ENCODE peak calls at places on chromosomes 2 and 18, in eight cellular contexts. S, F, V, O, X, M, L and B are unnamed samples.

GRCh38 chr2:232438951-232439757 is 16.8 kb upstream of the ALPI start:
- DNase-seq in S (peak), F (peak), V (no peak), O (no peak), X (peak), M (no peak), L (no peak), B (no peak)

GRCh38 chr2:39837856-39838453 is 58.9 kb upstream of the THUMPD2 start:
- DNase-seq in S (no peak), F (peak), V (no peak), O (no peak), X (no peak), M (no peak), L (no peak), B (peak)

GRCh38 chr2:43758738-43759137 is 15.1 kb upstream of the DYNC2LI1 start:
- DNase-seq in S (no peak), F (no peak), V (no peak), O (no peak), X (no peak), M (no peak), L (no peak), B (no peak)

GRCh38 chr2:102736174-102736606 is 25.6 kb upstream of the TMEM182 start:
- DNase-seq in S (peak), F (peak), V (no peak), O (peak), X (no peak), M (no peak), L (peak), B (peak)

GRCh38 chr2:3610415-3610814 is 15.5 kb downstream of the COLEC11 start:
- DNase-seq in S (no peak), F (no peak), V (no peak), O (peak), X (no peak), M (no peak), L (peak), B (no peak)

GRCh38 chr2:120261387-120262006 is 8.8 kb downstream of the RALB start:
- DNase-seq in S (no peak), F (no peak), V (no peak), O (no peak), X (no peak), M (no peak), L (no peak), B (no peak)

GRCh38 chr18:11809895-11810294 is 41.3 kb upstream of the CHMP1B start:
- DNase-seq in S (no peak), F (no peak), V (no peak), O (no peak), X (no peak), M (no peak), L (no peak), B (peak)

GRCh38 chr2:189772212-189772611 is 9.6 kb upstream of the OSGEPL1 start:
- DNase-seq in S (no peak), F (no peak), V (no peak), O (no peak), X (no peak), M (no peak), L (no peak), B (no peak)

GRCh38 chr18:23982154-23983071 is 32.1 kb upstream of the TTC39C start:
- DNase-seq in S (peak), F (peak), V (no peak), O (no peak), X (no peak), M (peak), L (peak), B (peak)

GRCh38 chr2:36456227-36456788 is 100.7 kb downstream of the CRIM1 start:
- DNase-seq in S (peak), F (no peak), V (no peak), O (peak), X (no peak), M (no peak), L (peak), B (peak)

GRCh38 chr18:48676756-48677368 is 138.0 kb downstream of the CTIF start:
- DNase-seq in S (peak), F (peak), V (peak), O (peak), X (peak), M (peak), L (peak), B (peak)